ENCODE peak calls at places on chromosomes 4 and X, in five cellular contexts. L, Y, T, M and V are unnamed samples.
A peak's percentile ranks its signal among the peaks of the same experiment; 100 is the strongest.

GRCh38 chr4:93199492-93199891 is 629.1 kb upstream of the ATOH1 start:
- DNase-seq in L (no peak), Y (no peak), T (no peak), M (no peak), V (no peak)

GRCh38 chr4:47930971-47931804 is 16.8 kb upstream of the NFXL1 start:
- DNase-seq in L (no peak), Y (no peak), T (no peak), M (no peak), V (no peak)

GRCh38 chrX:147953976-147954375 is 27.2 kb upstream of the FMR1NB start:
- DNase-seq in L (no peak), Y (no peak), T (no peak), M (no peak), V (no peak)

GRCh38 chr4:139025841-139026240 is 10.3 kb downstream of the NOCT start:
- DNase-seq in L (no peak), Y (no peak), T (no peak), M (no peak), V (no peak)

GRCh38 chr4:140163029-140163810 is 9.2 kb upstream of the MAML3 start:
- DNase-seq in L (no peak), Y (no peak), T (no peak), M (no peak), V (no peak)

GRCh38 chr4:25446611-25447010 is 69.5 kb downstream of the ANAPC4 start:
- DNase-seq in L (no peak), Y (no peak), T (no peak), M (no peak), V (no peak)

GRCh38 chr4:153488006-153488718 is 22.0 kb downstream of the TMEM131L start:
- DNase-seq in L (no peak), Y (peak; percentile 66), T (no peak), M (peak; percentile 37), V (peak; percentile 74)

GRCh38 chr4:150573534-150573933 is 8.4 kb upstream of the MAB21L2 start:
- DNase-seq in L (no peak), Y (no peak), T (no peak), M (no peak), V (no peak)

GRCh38 chr4:156889616-156890594 is 81.7 kb downstream of the PDGFC start:
- DNase-seq in L (no peak), Y (no peak), T (peak; percentile 33), M (no peak), V (no peak)

GRCh38 chrX:132467029-132467428 is 21.8 kb downstream of the MBNL3 start:
- DNase-seq in L (no peak), Y (no peak), T (no peak), M (no peak), V (no peak)

GRCh38 chr4:10605746-10606482 is 78.7 kb downstream of the CLNK start:
- DNase-seq in L (no peak), Y (no peak), T (peak; percentile 42), M (no peak), V (no peak)

GRCh38 chr4:73679836-73680235 is 59.6 kb upstream of the RASSF6 start:
- DNase-seq in L (no peak), Y (no peak), T (no peak), M (no peak), V (no peak)

GRCh38 chr4:3176625-3177229 is 72.2 kb upstream of the MSANTD1 start:
- DNase-seq in L (no peak), Y (no peak), T (no peak), M (no peak), V (no peak)

GRCh38 chrX:13162772-13163171 is 118.4 kb upstream of the FAM9C start:
- DNase-seq in L (no peak), Y (no peak), T (no peak), M (no peak), V (no peak)

GRCh38 chr4:1608196-1608820 is 75.8 kb downstream of the FAM53A start:
- DNase-seq in L (no peak), Y (no peak), T (no peak), M (no peak), V (peak; percentile 55)

GRCh38 chrX:1323315-1323714 is 13.3 kb upstream of the IL3RA start:
- DNase-seq in L (peak; percentile 64), Y (peak; percentile 4), T (no peak), M (peak; percentile 63), V (no peak)
- H3K27me3 ChIP-seq in L (no peaks in the 10 kb centered on the region), Y (no peaks in the 10 kb centered on the region), T (no peaks in the 10 kb centered on the region), M (no peaks in the 10 kb centered on the region), V (no peaks in the 10 kb centered on the region)

GRCh38 chr4:71187399-71188196 is 151.2 kb upstream of the SLC4A4 start:
- DNase-seq in L (peak; percentile 74), Y (peak; percentile 3), T (no peak), M (peak; percentile 56), V (peak; percentile 68)

GRCh38 chr4:71189471-71189870 is 149.3 kb upstream of the SLC4A4 start:
- DNase-seq in L (no peak), Y (no peak), T (peak; percentile 57), M (no peak), V (no peak)

GRCh38 chr4:71188951-71189350 is 149.9 kb upstream of the SLC4A4 start:
- DNase-seq in L (no peak), Y (no peak), T (no peak), M (no peak), V (no peak)

GRCh38 chr4:71186566-71187398 is 152.0 kb upstream of the SLC4A4 start:
- DNase-seq in L (peak; percentile 84), Y (peak; percentile 44), T (no peak), M (peak; percentile 74), V (peak; percentile 84)

GRCh38 chr4:71188197-71188625 is 150.6 kb upstream of the SLC4A4 start:
- DNase-seq in L (no peak), Y (no peak), T (no peak), M (no peak), V (no peak)
- H3K27ac ChIP-seq in L (peak overlapping the region; percentile 12), Y (no peak overlapping the region), T (no peak overlapping the region), M (peak overlapping the region; percentile 89), V (peak overlapping the region; percentile 15)

GRCh38 chrX:115330498-115331138 is 41.1 kb downstream of the LUZP4 start:
- DNase-seq in L (peak; percentile 45), Y (no peak), T (no peak), M (peak; percentile 21), V (no peak)

GRCh38 chrX:115337735-115338134 is 48.2 kb downstream of the LUZP4 start:
- DNase-seq in L (no peak), Y (no peak), T (peak; percentile 42), M (no peak), V (no peak)

GRCh38 chrX:115333446-115333845 is 43.9 kb downstream of the LUZP4 start:
- DNase-seq in L (no peak), Y (no peak), T (no peak), M (no peak), V (no peak)

GRCh38 chrX:115332832-115333231 is 43.3 kb downstream of the LUZP4 start:
- DNase-seq in L (no peak), Y (no peak), T (no peak), M (no peak), V (no peak)
- H3K27me3 ChIP-seq in L (peaks cover 3% of the 10 kb centered on the region), Y (no peaks in the 10 kb centered on the region), T (no peaks in the 10 kb centered on the region), M (no peaks in the 10 kb centered on the region), V (no peaks in the 10 kb centered on the region)

DNA sequence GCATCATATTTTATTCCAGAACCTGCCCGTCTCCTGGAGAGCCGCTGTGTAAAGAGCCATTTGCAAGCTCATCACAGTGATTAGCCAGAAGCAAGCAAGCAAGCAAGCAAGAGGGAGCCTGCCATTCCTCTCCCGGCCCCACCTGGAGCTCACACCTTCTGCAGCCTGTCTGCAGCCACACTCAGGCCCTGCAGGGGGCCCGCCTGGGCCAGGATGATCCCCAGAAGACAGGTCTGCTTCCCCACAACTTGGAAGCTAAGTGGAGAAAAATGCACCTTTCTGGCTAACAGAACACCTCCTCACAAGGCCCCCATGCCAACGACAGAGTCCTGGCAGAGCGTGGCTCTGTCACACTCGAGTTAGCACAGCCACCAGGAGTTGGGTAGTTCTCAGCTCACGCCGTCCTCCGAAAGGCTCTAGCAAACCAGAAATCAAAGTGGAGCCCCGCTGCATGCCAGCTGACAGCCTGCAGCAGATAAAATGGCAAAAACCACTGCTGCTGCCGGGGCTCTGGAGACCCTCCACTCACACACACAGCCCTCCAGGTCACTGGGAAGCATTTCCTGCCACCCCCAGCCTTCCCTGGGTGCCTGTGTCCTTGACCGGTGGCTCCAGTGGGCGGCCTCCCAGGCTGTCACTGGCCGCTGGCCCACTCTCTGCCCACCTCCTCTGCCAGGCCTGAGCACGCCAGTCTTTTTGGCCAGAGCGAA is 54.9 kb downstream of the DCTD start:
- DNase-seq in L (peak; percentile 63), Y (no peak), T (no peak), M (no peak), V (no peak)
- H3K27ac ChIP-seq in L (no peak overlapping the region), Y (no peak overlapping the region), T (no peak overlapping the region), M (no peak overlapping the region), V (no peak overlapping the region)

GRCh38 chr4:170007113-170007512 is 19.1 kb downstream of the MFAP3L start:
- DNase-seq in L (no peak), Y (no peak), T (no peak), M (no peak), V (no peak)

GRCh38 chr4:170008801-170009200 is 17.4 kb downstream of the MFAP3L start:
- DNase-seq in L (no peak), Y (no peak), T (no peak), M (no peak), V (no peak)

GRCh38 chr4:170011921-170012628 is 14.1 kb downstream of the MFAP3L start:
- DNase-seq in L (peak; percentile 68), Y (no peak), T (no peak), M (no peak), V (no peak)

GRCh38 chr4:170008376-170008775 is 17.8 kb downstream of the MFAP3L start:
- DNase-seq in L (no peak), Y (no peak), T (no peak), M (no peak), V (no peak)

GRCh38 chr4:170009291-170009690 is 16.9 kb downstream of the MFAP3L start:
- DNase-seq in L (no peak), Y (no peak), T (no peak), M (no peak), V (no peak)
- H3K27me3 ChIP-seq in L (no peaks in the 10 kb centered on the region), Y (no peaks in the 10 kb centered on the region), T (no peaks in the 10 kb centered on the region), M (no peaks in the 10 kb centered on the region), V (no peaks in the 10 kb centered on the region)